ENCODE peak calls at places on chromosomes 3 and 15, in seven cellular contexts. L is GM23338, R is pancreas, O is aorta, N is SK-N-SH, P is body of pancreas, Y is testis. Q is an unnamed sample.

GRCh38 chr3:86785381-86785780 is 205.6 kb downstream of the VGLL3 start:
- DNase-seq in O (no peak), L (no peak), Y (no peak), P (no peak), N (no peak), R (no peak), Q (no peak)

GRCh38 chr3:167406876-167407492 is 26.9 kb upstream of the ZBBX start:
- DNase-seq in N (peak), O (no peak), P (peak), Y (peak), R (peak), L (peak), Q (no peak)

GRCh38 chr3:140771030-140771677 is 93.3 kb downstream of the TRIM42 start:
- DNase-seq in P (no peak), R (no peak), Y (no peak), L (no peak), N (no peak), O (no peak), Q (no peak)

GRCh38 chr3:131756405-131756804 is 253.6 kb upstream of the MRPL3 start:
- DNase-seq in L (peak), R (no peak), O (no peak), N (no peak), Y (no peak), P (no peak), Q (no peak)

GRCh38 chr15:40338921-40339620 is 1.7 kb downstream of the CCDC9B start:
- DNase-seq in O (peak), P (peak), R (peak), L (no peak), Y (peak), N (no peak), Q (no peak)

GRCh38 chr15:67411491-67411890 is 109.4 kb upstream of the C15orf61 start:
- DNase-seq in L (no peak), O (no peak), P (no peak), Y (no peak), R (no peak), N (no peak), Q (no peak)

GRCh38 chr15:77064539-77065308 is 6.2 kb downstream of the TSPAN3 start:
- DNase-seq in R (no peak), N (no peak), Y (no peak), L (no peak), O (no peak), P (no peak), Q (no peak)

GRCh38 chr15:57235865-57236264 is 140.4 kb upstream of the CGNL1 start:
- DNase-seq in P (no peak), L (peak), N (peak), Y (no peak), O (no peak), R (no peak), Q (no peak)

GRCh38 chr3:35829499-35829898 is 190.2 kb downstream of the ARPP21 start:
- DNase-seq in Y (no peak), N (peak), P (no peak), R (no peak), O (no peak), L (no peak), Q (no peak)

GRCh38 chr15:71588746-71589145 is 221.6 kb upstream of the NR2E3 start:
- DNase-seq in O (no peak), L (peak), R (no peak), N (no peak), Y (no peak), P (no peak), Q (no peak)

GRCh38 chr3:24196526-24196925 is 251.4 kb downstream of the NR1D2 start:
- DNase-seq in P (no peak), L (no peak), N (no peak), O (no peak), Y (no peak), R (no peak), Q (no peak)

GRCh38 chr15:89381330-89381729 is 46.7 kb upstream of the POLG start:
- DNase-seq in O (peak), P (no peak), Y (no peak), L (no peak), N (peak), R (no peak), Q (no peak)

GRCh38 chr3:43346990-43347749 is 60.8 kb downstream of the SNRK start:
- DNase-seq in O (no peak), R (no peak), Y (no peak), L (no peak), N (no peak), P (no peak), Q (peak)

GRCh38 chr3:131036986-131037385 is 10.3 kb downstream of the NEK11 start:
- DNase-seq in O (no peak), R (no peak), N (no peak), Y (no peak), P (no peak), L (no peak), Q (no peak)

GRCh38 chr15:47787875-47788274 is 70.6 kb downstream of the SEMA6D start:
- DNase-seq in L (no peak), R (peak), N (no peak), P (peak), O (no peak), Y (no peak), Q (no peak)

GRCh38 chr15:69908518-69909420 is 188.9 kb downstream of the TLE3 start:
- DNase-seq in L (peak), P (no peak), Y (peak), N (no peak), O (no peak), R (no peak), Q (no peak)

DNA sequence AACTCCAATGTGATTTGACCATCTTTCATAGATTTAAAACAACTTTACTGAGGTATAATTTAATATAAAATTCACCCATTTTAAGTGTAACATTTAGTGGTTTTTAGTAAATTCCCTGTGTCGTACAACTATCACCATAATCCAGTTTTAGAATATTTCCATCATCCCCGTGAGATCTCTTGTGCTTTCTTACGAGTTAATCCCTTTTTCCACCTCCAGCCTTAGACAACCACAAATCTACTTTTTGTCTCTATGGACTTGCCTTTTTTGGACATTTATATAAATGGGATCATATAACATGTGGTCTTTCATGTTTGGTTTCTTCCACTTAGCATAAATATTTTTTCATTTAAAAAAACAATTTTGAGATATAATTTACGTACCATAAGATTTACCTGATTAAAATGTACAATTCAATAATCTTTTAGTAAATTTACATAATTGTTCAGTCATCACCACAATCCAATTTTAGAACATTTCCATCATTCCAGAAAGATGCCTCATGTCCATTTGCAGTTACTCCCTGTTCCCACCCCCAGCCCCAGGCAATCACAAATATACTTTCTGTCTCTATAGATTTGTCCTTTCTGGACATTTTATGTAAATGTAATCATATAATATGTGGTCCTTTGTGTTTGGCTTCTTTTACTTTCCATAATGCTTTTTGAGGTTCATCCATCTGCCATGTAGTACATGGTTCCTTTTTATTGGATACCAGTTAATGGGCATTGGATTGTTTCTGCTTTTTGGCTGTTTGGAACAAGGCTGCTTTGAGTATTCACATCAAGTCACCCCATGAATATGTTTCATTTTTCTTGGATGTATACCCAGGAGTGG is 3.0 kb downstream of the OXSR1 start:
- DNase-seq in N (no peak), P (no peak), R (no peak), Y (no peak), L (no peak), O (no peak), Q (no peak)
- H3K4me3 ChIP-seq in N (no peak), P (no peak), R (no peak), Y (no peak), L (no peak), O (no peak), Q (no peak)

GRCh38 chr3:4138784-4139431 is 164.3 kb upstream of the SETMAR start:
- DNase-seq in N (no peak), P (no peak), Y (no peak), O (no peak), R (no peak), L (no peak), Q (no peak)
- H3K4me3 ChIP-seq in N (no peak), P (no peak), Y (no peak), O (no peak), R (no peak), L (no peak), Q (no peak)

GRCh38 chr3:47838503-47838902 is 35.6 kb downstream of the DHX30 start:
- DNase-seq in N (no peak), R (no peak), P (no peak), L (no peak), O (no peak), Y (no peak), Q (no peak)

GRCh38 chr3:47836986-47837385 is 34.0 kb downstream of the DHX30 start:
- DNase-seq in O (no peak), L (no peak), Y (no peak), N (no peak), R (no peak), P (no peak), Q (no peak)

GRCh38 chr3:47846186-47846879 is 43.4 kb downstream of the DHX30 start:
- DNase-seq in O (no peak), R (no peak), N (no peak), P (no peak), L (no peak), Y (no peak), Q (no peak)

GRCh38 chr3:47846880-47847248 is 43.9 kb downstream of the DHX30 start:
- DNase-seq in O (no peak), L (no peak), N (no peak), R (no peak), Y (no peak), P (no peak), Q (no peak)

DNA sequence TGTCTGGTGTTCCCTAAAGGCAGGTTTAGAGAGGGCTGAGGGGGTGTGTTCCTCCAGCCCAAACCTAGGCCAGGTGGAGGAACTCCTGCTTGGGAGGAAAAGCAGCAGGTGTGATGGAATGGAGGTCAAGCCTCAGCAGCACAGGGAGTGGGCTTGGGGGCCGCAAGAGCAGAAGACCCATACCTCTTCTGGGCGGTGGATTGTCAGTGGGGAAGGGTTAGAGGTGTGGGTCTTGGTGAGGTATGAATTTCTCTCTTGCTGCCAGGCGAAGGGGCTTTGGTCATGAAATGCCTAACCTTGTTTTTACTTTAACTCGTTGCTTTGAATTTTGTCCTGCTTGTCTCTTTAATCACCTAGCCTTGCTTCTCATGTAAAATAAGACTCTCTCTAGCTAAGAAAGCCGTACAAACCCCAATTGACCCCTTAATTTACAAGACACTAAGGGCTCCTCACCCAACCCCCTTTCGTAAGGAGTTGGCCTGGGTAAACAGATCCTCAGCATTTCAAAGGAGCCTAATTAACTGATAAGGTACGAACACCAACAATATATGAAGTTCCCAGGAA is 38.9 kb downstream of the DHX30 start:
- DNase-seq in N (no peak), O (no peak), P (no peak), L (peak), R (no peak), Y (no peak), Q (no peak)
- H3K4me3 ChIP-seq in N (no peak), O (no peak), P (no peak), L (peak), R (no peak), Y (no peak), Q (no peak)

DNA sequence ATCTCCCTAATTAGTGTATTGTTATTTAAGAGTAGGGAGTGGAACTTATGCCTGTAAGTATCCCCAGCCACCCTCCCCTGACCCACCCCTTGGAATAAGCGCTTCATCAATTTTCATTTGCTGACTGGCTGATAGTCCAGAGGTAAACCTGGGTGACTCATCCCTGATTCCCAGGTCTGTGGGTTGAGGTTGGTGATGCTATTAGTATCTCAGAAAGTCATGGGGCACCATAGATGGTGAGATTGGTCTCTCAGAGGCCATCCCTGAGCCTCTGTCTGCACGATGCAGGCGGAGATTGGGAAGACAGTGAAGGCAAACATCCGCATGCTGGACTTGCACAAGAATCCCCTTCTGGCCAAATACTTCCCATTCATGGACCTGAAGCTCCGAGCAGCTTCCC is 6.6 kb upstream of the TXNRD3 start:
- DNase-seq in O (no peak), L (no peak), R (no peak), Y (no peak), P (no peak), N (no peak), Q (no peak)
- H3K4me3 ChIP-seq in O (no peak), L (no peak), R (no peak), Y (no peak), P (no peak), N (no peak), Q (no peak)

GRCh38 chr15:53974813-53975212 is 3.4 kb upstream of the UNC13C start:
- DNase-seq in N (no peak), L (no peak), O (no peak), P (no peak), R (no peak), Y (no peak), Q (no peak)

GRCh38 chr15:53979051-53979788 is 979 bp downstream of the UNC13C start:
- DNase-seq in P (no peak), R (no peak), N (no peak), Y (no peak), L (no peak), O (no peak), Q (no peak)

GRCh38 chr15:53976844-53977392 is 1.3 kb upstream of the UNC13C start:
- DNase-seq in R (no peak), P (no peak), N (peak), O (peak), Y (peak), L (peak), Q (no peak)

GRCh38 chr15:53982281-53982680 is 4.0 kb downstream of the UNC13C start:
- DNase-seq in L (no peak), N (no peak), P (no peak), O (no peak), R (no peak), Y (no peak), Q (no peak)

DNA sequence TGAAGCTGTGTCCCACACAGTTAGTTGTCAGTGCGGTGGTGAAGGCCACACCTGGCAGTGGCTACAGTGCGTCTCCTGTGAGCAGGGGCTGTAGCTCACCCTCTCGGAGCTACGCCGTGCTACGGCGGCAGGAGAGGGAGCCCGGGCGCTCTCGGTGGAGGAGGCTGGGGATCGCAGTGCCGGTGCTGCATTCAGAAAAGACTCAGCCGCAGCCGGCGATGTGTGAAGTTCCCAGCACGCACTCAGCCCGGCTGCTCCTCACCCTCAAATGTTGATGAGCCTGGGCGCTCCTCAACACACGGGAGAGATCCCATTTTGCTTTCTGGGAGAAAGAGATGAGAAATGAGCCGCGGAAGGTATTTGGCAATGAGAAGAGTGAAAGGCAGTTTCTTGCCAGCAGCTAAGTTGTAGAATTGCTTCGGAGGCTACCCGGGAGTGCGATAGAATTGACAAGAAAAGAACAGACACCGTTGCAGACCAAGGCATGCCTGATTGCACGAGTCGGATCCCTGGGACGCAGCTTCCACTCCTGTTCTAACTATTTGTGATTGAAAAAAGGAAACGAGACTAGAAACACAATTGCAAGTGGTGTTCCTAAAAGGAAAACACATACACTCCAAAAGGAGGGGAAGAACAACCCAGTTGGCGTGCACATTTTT is at the start of gene UNC13C:
- DNase-seq in R (peak), O (peak), L (peak), P (peak), Y (peak), N (peak), Q (no peak)
- H3K4me3 ChIP-seq in R (no peak), O (peak), L (peak), P (no peak), Y (peak), N (peak), Q (peak)

GRCh38 chr3:8938021-8938420 is 25.3 kb downstream of the RAD18 start:
- DNase-seq in P (no peak), N (no peak), O (no peak), R (no peak), Y (no peak), L (peak), Q (no peak)

GRCh38 chr3:8932507-8932906 is 30.8 kb downstream of the RAD18 start:
- DNase-seq in Y (no peak), O (no peak), N (no peak), P (no peak), R (no peak), L (no peak), Q (no peak)

GRCh38 chr3:8942115-8942514 is 21.2 kb downstream of the RAD18 start:
- DNase-seq in P (no peak), Y (no peak), O (no peak), R (no peak), L (no peak), N (no peak), Q (no peak)

GRCh38 chr3:8942746-8943488 is 20.4 kb downstream of the RAD18 start:
- DNase-seq in Y (no peak), N (no peak), O (no peak), P (no peak), R (no peak), L (no peak), Q (no peak)

DNA sequence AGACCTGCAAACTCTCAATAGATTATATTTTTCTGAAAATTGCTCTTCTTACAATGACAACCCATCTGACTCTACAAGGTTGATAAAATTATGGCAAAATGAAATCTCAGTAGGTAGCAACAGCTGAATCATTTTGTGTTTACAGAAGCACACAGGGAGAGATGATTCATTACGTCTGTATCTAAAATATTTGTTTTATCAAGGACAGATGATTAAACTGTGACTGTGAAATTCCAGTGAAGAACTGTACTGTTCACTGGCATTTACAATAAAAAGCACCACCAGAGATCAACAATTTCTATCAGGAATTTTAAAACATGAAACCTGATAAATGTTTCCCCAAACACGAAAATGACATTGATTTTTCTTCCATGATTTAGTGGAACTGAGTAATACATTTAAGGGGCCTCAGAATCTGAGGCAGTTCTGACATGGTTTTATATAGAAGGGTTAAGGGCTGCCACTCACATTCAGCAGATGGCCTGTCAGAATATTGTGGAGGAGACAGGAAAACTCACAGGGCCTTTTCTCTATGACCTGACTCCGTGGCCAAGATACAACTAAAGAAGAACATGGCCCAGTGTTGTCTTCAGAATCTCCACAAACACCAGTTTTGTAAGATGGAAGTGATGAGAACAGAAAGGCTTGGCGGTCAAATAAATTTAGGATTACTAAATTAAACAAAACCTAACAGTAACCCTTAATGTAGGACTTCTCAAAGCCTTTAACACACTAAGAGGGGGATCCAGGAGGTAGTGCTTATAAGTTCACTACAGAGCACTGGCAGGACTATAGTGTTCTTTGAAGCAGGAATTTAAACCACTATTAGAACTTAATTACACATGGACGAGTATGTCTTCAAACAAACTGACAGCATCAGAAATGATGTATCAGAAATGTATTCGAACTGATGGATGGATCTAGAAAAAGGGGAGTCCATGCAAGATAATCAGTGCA is 25.9 kb downstream of the RAD18 start:
- DNase-seq in Y (no peak), O (no peak), L (no peak), N (no peak), R (no peak), P (no peak), Q (no peak)
- H3K4me3 ChIP-seq in Y (no peak), O (no peak), L (no peak), N (no peak), R (no peak), P (no peak), Q (no peak)

DNA sequence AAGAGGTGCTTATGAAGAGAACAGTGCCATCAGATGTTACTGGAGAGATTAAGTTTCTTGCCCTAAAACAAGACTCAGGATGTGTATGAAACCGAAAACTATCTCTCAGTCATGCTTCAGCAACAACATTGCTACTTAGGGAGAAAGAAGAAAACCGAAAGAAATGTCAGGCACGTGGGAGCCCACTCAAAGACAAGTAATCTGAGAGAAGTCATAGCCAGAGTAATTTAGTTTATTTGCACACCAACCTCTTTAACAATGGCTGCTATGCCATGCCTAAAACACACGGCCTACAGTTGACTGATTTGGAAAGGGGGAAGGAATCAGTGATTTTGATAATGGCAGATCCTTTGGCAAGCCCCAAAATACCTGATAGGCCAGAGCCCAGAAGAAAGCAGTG is 162.9 kb downstream of the TIGIT start:
- DNase-seq in N (no peak), R (no peak), P (no peak), O (no peak), L (no peak), Y (no peak), Q (peak)
- H3K4me3 ChIP-seq in N (no peak), R (no peak), P (no peak), O (no peak), L (no peak), Y (no peak), Q (no peak)

GRCh38 chr15:99409097-99409473 is 156.7 kb upstream of the MEF2A start:
- DNase-seq in N (peak), Y (peak), O (peak), P (peak), L (peak), R (no peak), Q (peak)
- H3K4me3 ChIP-seq in N (no peak), Y (no peak), O (no peak), P (no peak), L (no peak), R (no peak), Q (no peak)